ENCODE peak calls at places on chromosome 21, in eight cellular contexts. E is cardiac fibroblast, R is EL, I is SHP77, V is left kidney, F is GM12864, H is LHCN-M2, P is left ventricle myocardium superior. M is an unnamed sample.

GRCh38 chr21:44295163-44295601 is 4.7 kb upstream of the PFKL start:
- DNase-seq in E (no peak), R (no peak), I (no peak), V (peak; percentile 51), F (no peak), H (no peak), P (peak; percentile 73), M (no peak)

GRCh38 chr21:25029580-25029979 is 577.7 kb downstream of the MRPL39 start:
- DNase-seq in E (no peak), R (no peak), I (no peak), V (no peak), F (no peak), H (no peak), P (no peak), M (no peak)

GRCh38 chr21:29228306-29228705 is 70.4 kb upstream of the BACH1 start:
- DNase-seq in E (peak; percentile 17), R (no peak), I (no peak), V (no peak), F (no peak), H (no peak), P (no peak), M (no peak)

GRCh38 chr21:45045481-45045880 is 28.9 kb upstream of the ADARB1 start:
- DNase-seq in E (peak; percentile 80), R (no peak), I (no peak), V (no peak), F (no peak), H (no peak), P (no peak), M (peak; percentile 66)

GRCh38 chr21:32626633-32627196 is 14.5 kb upstream of the CFAP298 start:
- DNase-seq in E (peak; percentile 65), R (peak; percentile 70), I (no peak), V (no peak), F (no peak), H (peak; percentile 44), P (no peak), M (no peak)

GRCh38 chr21:41967708-41968107 is 13.9 kb upstream of the C2CD2 start:
- DNase-seq in E (no peak), R (no peak), I (no peak), V (no peak), F (no peak), H (no peak), P (no peak), M (no peak)

GRCh38 chr21:46159390-46159789 is 4.0 kb upstream of the FTCD start:
- DNase-seq in E (no peak), R (no peak), I (no peak), V (no peak), F (no peak), H (no peak), P (no peak), M (no peak)

GRCh38 chr21:42098957-42099547 is 27.9 kb downstream of the UMODL1 start:
- DNase-seq in E (no peak), R (no peak), I (no peak), V (no peak), F (no peak), H (no peak), P (no peak), M (no peak)

GRCh38 chr21:44450999-44451398 is 4.3 kb upstream of the LRRC3 start:
- DNase-seq in E (no peak), R (no peak), I (no peak), V (no peak), F (no peak), H (no peak), P (no peak), M (no peak)

GRCh38 chr21:41497008-41497407 is 10.9 kb downstream of the TMPRSS2 start:
- DNase-seq in E (no peak), R (no peak), I (no peak), V (peak; percentile 40), F (no peak), H (no peak), P (no peak), M (no peak)

GRCh38 chr21:33070921-33071877 is 1.3 kb downstream of the OLIG1 start:
- DNase-seq in E (no peak), R (peak; percentile 28), I (no peak), V (peak; percentile 57), F (no peak), H (no peak), P (no peak), M (no peak)

GRCh38 chr21:36904093-36904666 is 62.3 kb downstream of the HLCS start:
- DNase-seq in E (no peak), R (no peak), I (no peak), V (no peak), F (no peak), H (no peak), P (no peak), M (no peak)

GRCh38 chr21:34574581-34574980 is 40.3 kb downstream of the RCAN1 start:
- DNase-seq in E (no peak), R (no peak), I (no peak), V (no peak), F (no peak), H (peak; percentile 37), P (no peak), M (no peak)

GRCh38 chr21:36909901-36910561 is 56.4 kb downstream of the HLCS start:
- DNase-seq in E (peak; percentile 96), R (peak; percentile 97), I (no peak), V (no peak), F (no peak), H (peak; percentile 96), P (no peak), M (no peak)

GRCh38 chr21:39483917-39484316 is 32.1 kb downstream of the SH3BGR start:
- DNase-seq in E (peak; percentile 16), R (peak; percentile 1), I (no peak), V (no peak), F (no peak), H (no peak), P (no peak), M (no peak)